ENCODE peak calls at places on chromosomes 11 and 22, in seven cellular contexts. T is mucosa of descending colon, X is GM12865, F is right lobe of liver, W is neural progenitor cell, L is tibial artery, J is body of pancreas. Z is an unnamed sample.

GRCh38 chr11:75475767-75476650 is 43.0 kb upstream of the KLHL35 start:
- DNase-seq in T (peak; percentile 42), W (no peak), J (peak; percentile 50), L (peak; percentile 60), X (peak; percentile 17), F (no peak), Z (no peak)

GRCh38 chr11:93652161-93652597 is 9.3 kb upstream of the CEP295 start:
- DNase-seq in W (peak; percentile 37), T (no peak), X (peak; percentile 41), F (no peak), L (no peak), J (peak; percentile 16), Z (peak; percentile 61)

GRCh38 chr11:130168105-130168504 is 8.5 kb downstream of the ST14 start:
- DNase-seq in T (no peak), J (no peak), X (no peak), F (no peak), W (no peak), L (no peak), Z (no peak)

GRCh38 chr11:5922749-5923426 is 19.2 kb upstream of the OR56A3 start:
- DNase-seq in X (peak; percentile 69), W (no peak), T (no peak), F (no peak), J (no peak), L (no peak), Z (no peak)

GRCh38 chr11:18495703-18496102 is 31.0 kb downstream of the TSG101 start:
- DNase-seq in W (no peak), T (no peak), F (no peak), J (no peak), L (no peak), X (no peak), Z (no peak)

GRCh38 chr11:33402066-33402465 is 144.9 kb downstream of the HIPK3 start:
- DNase-seq in J (no peak), W (no peak), X (peak; percentile 14), T (no peak), F (no peak), L (no peak), Z (no peak)

GRCh38 chr11:2802389-2803185 is 83.0 kb downstream of the CDKN1C start:
- DNase-seq in T (peak; percentile 11), W (no peak), X (no peak), L (peak; percentile 6), F (no peak), J (peak; percentile 9), Z (no peak)

GRCh38 chr11:102111787-102112653 is 1.8 kb downstream of the YAP1 start:
- DNase-seq in J (peak; percentile 60), F (peak; percentile 57), W (peak; percentile 60), T (no peak), L (peak; percentile 48), X (peak; percentile 11), Z (no peak)

GRCh38 chr11:125603207-125603606 is 10.6 kb downstream of the STT3A start:
- DNase-seq in T (no peak), W (no peak), X (no peak), L (no peak), J (no peak), F (no peak), Z (no peak)

GRCh38 chr11:134800826-134801225 is 388.8 kb upstream of the B3GAT1 start:
- DNase-seq in F (no peak), J (no peak), W (no peak), L (no peak), T (no peak), X (no peak), Z (no peak)

GRCh38 chr11:113519989-113520613 is 44.9 kb upstream of the DRD2 start:
- DNase-seq in F (no peak), L (no peak), T (no peak), J (no peak), W (no peak), X (no peak), Z (no peak)

GRCh38 chr11:16494918-16495691 is 138.8 kb upstream of the SOX6 start:
- DNase-seq in J (no peak), W (no peak), X (no peak), F (no peak), T (no peak), L (no peak), Z (no peak)

GRCh38 chr11:130190371-130190881 is 30.8 kb downstream of the ST14 start:
- DNase-seq in X (no peak), J (no peak), T (peak; percentile 76), L (no peak), W (no peak), F (no peak), Z (no peak)

GRCh38 chr11:85742873-85743275 is 56.9 kb upstream of the CCDC89 start:
- DNase-seq in F (no peak), J (no peak), X (no peak), L (no peak), T (no peak), W (no peak), Z (no peak)

GRCh38 chr22:48037618-48038017 is 1275.2 kb downstream of the TBC1D22A start:
- DNase-seq in J (no peak), L (no peak), F (no peak), T (no peak), X (no peak), W (no peak), Z (no peak)

GRCh38 chr11:127037001-127037400 is 36.4 kb upstream of the KIRREL3 start:
- DNase-seq in W (no peak), F (no peak), X (no peak), T (no peak), L (no peak), J (no peak), Z (no peak)

GRCh38 chr11:13289081-13289480 is 11.5 kb downstream of the BMAL1 start:
- DNase-seq in L (no peak), X (no peak), J (no peak), T (no peak), F (no peak), W (peak; percentile 63), Z (peak; percentile 25)

GRCh38 chr22:20955548-20955947 is 11.5 kb upstream of the AIFM3 start:
- DNase-seq in F (no peak), T (peak; percentile 26), J (no peak), W (no peak), X (peak; percentile 31), L (no peak), Z (no peak)

GRCh38 chr11:62145261-62145871 is 21.6 kb downstream of the INCENP start:
- DNase-seq in X (no peak), L (peak; percentile 14), J (no peak), F (no peak), W (no peak), T (no peak), Z (no peak)

GRCh38 chr11:128302425-128303186 is 284.8 kb downstream of the ETS1 start:
- DNase-seq in T (no peak), L (no peak), F (no peak), W (no peak), X (peak; percentile 88), J (no peak), Z (no peak)

GRCh38 chr22:44689173-44689572 is 12.8 kb upstream of the PRR5 start:
- DNase-seq in X (no peak), J (no peak), F (no peak), W (no peak), L (no peak), T (no peak), Z (no peak)

GRCh38 chr11:26231252-26231661 is 100.7 kb upstream of the ANO3 start:
- DNase-seq in J (no peak), L (no peak), W (no peak), X (no peak), F (no peak), T (no peak), Z (no peak)

GRCh38 chr11:17412488-17413180 is 24.2 kb upstream of the KCNJ11 start:
- DNase-seq in F (no peak), L (no peak), J (no peak), X (no peak), T (peak; percentile 13), W (peak; percentile 89), Z (no peak)

GRCh38 chr11:112150517-112150916 is 13.4 kb downstream of the IL18 start:
- DNase-seq in X (no peak), L (no peak), W (no peak), J (no peak), T (no peak), F (no peak), Z (no peak)
- TF ChIP-seq CTCF in X (no peak), L (no peak), W (no peak), J (no peak), T (no peak), F (no peak), Z (no peak)

DNA sequence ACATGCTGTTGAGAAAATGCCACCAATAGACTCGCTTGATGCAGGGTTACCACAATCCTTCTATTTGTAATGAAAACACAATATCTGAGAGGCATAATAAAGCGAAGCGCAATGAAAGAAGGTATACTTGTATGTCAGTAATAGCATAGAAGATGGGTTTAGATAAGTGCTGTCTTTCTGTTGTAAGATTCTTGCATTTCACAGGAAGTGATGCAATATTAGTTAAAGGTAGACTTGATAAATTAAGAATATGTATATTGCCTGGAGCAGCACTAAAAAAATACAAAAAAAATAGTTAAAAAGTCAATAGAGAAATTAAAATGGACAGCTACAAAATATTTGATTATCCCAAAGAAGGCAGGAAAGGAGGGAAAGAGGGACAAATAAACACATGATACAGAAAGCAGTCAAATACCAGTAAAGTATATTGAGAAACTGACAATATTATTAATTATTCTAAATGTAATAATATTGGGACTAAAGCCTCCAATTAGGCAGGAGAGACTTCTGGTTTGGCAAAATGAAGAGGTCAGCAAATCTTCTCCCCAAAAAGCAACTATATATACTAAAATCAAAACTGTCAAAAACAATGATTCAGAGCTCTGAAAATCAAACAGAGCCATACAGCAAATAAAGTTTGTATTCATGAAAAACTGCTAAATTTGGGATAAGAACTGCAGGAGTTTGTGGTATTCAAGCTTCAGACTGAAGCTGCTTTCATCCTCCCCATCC is 46.6 kb upstream of the LRRC55 start:
- DNase-seq in L (no peak), T (no peak), W (no peak), X (no peak), J (no peak), F (no peak), Z (no peak)
- TF ChIP-seq CTCF in L (no peak), T (no peak), W (no peak), X (no peak), J (no peak), F (no peak), Z (no peak)

GRCh38 chr22:35838849-35839646 is 121.4 kb downstream of the APOL5 start:
- DNase-seq in T (no peak), X (peak; percentile 25), L (peak; percentile 69), W (peak; percentile 68), J (no peak), F (no peak), Z (no peak)
- TF ChIP-seq CTCF in T (no peak), X (peak; percentile 14), L (peak; percentile 27), W (peak; percentile 49), J (no peak), F (peak; percentile 44), Z (no peak)

GRCh38 chr11:118434123-118434552 is 2.2 kb upstream of the KMT2A start:
- DNase-seq in X (peak; percentile 72), J (no peak), F (no peak), T (no peak), W (no peak), L (no peak), Z (no peak)

GRCh38 chr11:118435233-118435892 is 929 bp upstream of the KMT2A start:
- DNase-seq in J (peak; percentile 52), L (peak; percentile 31), W (peak; percentile 96), X (peak; percentile 86), F (peak; percentile 70), T (peak; percentile 71), Z (peak; percentile 60)

GRCh38 chr11:118436639-118437045 is 350 bp downstream of the KMT2A start:
- DNase-seq in F (peak; percentile 52), J (peak; percentile 31), T (no peak), L (peak; percentile 21), W (no peak), X (peak; percentile 48), Z (no peak)

GRCh38 chr11:118435893-118436624 is at the start of gene KMT2A:
- DNase-seq in F (peak; percentile 99), J (peak; percentile 99), T (peak; percentile 100), X (peak; percentile 98), L (peak; percentile 96), W (peak; percentile 99), Z (peak; percentile 100)

GRCh38 chr11:118434553-118435232 is 1.6 kb upstream of the KMT2A start:
- DNase-seq in W (peak; percentile 77), F (peak; percentile 49), L (peak; percentile 35), J (peak; percentile 42), X (peak; percentile 28), T (peak; percentile 48), Z (peak; percentile 50)
- TF ChIP-seq CTCF in W (no peak), F (no peak), L (no peak), J (no peak), X (no peak), T (no peak), Z (no peak)

Z was measured in endothelial cell.